ENCODE peak calls at places on chromosomes 11 and 22, in four cellular contexts. Q is GM12878, C is HepG2, M is H1. R is an unnamed sample.

GRCh38 chr11:69277074-69277809 is 16.7 kb upstream of the MYEOV start:
- DNase-seq in Q (peak), C (no peak), M (no peak), R (no peak)

GRCh38 chr22:37161442-37161841 is 11.7 kb upstream of the IL2RB start:
- DNase-seq in Q (no peak), C (peak), M (no peak), R (no peak)

GRCh38 chr22:29817724-29818123 is 20.4 kb downstream of the ASCC2 start:
- DNase-seq in Q (no peak), C (no peak), M (no peak), R (no peak)

GRCh38 chr22:37485714-37486223 is 415 bp downstream of the MFNG start:
- DNase-seq in Q (no peak), C (no peak), M (no peak), R (no peak)

GRCh38 chr22:21646608-21647590 is 4.8 kb downstream of the SDF2L1 start:
- DNase-seq in Q (peak), C (peak), M (no peak), R (peak)

GRCh38 chr22:29750029-29750428 is 16.8 kb downstream of the ZMAT5 start:
- DNase-seq in Q (no peak), C (no peak), M (no peak), R (no peak)

GRCh38 chr11:69501891-69502860 is 20.7 kb downstream of the LINC01488 start:
- DNase-seq in Q (no peak), C (no peak), M (no peak), R (peak)

GRCh38 chr11:112540261-112540660 is 279.6 kb upstream of the PLET1 start:
- DNase-seq in Q (no peak), C (no peak), M (no peak), R (no peak)

GRCh38 chr11:117814766-117815261 is 9.7 kb downstream of the FXYD2 start:
- DNase-seq in Q (peak), C (peak), M (no peak), R (no peak)

GRCh38 chr11:47161134-47161854 is 15.4 kb downstream of the ARFGAP2 start:
- DNase-seq in Q (no peak), C (peak), M (no peak), R (peak)

GRCh38 chr22:37483594-37484114 is 2.5 kb downstream of the MFNG start:
- DNase-seq in Q (no peak), C (peak), M (no peak), R (no peak)

GRCh38 chr22:47030881-47031627 is 268.6 kb downstream of the TBC1D22A start:
- DNase-seq in Q (no peak), C (no peak), M (no peak), R (no peak)

GRCh38 chr11:76629853-76630599 is 40.5 kb downstream of the LRRC32 start:
- DNase-seq in Q (no peak), C (no peak), M (no peak), R (no peak)

GRCh38 chr11:108616549-108616948 is 23.0 kb upstream of the EXPH5 start:
- DNase-seq in Q (no peak), C (peak), M (no peak), R (no peak)

GRCh38 chr11:19664896-19665548 is 47.6 kb upstream of the NAV2 start:
- DNase-seq in Q (no peak), C (no peak), M (no peak), R (no peak)

GRCh38 chr11:1759151-1759850 is 4.4 kb downstream of the CTSD start:
- DNase-seq in Q (no peak), C (no peak), M (no peak), R (no peak)

GRCh38 chr22:50260801-50261614 is 475 bp downstream of the MAPK12 start:
- DNase-seq in Q (no peak), C (no peak), M (no peak), R (peak)

GRCh38 chr11:6196396-6196795 is 2.6 kb upstream of the OR52W1 start:
- DNase-seq in Q (no peak), C (no peak), M (no peak), R (no peak)

GRCh38 chr11:6194065-6194581 is 4.9 kb upstream of the OR52W1 start:
- DNase-seq in Q (no peak), C (no peak), M (no peak), R (no peak)

GRCh38 chr11:6197466-6198200 is 1.4 kb upstream of the OR52W1 start:
- DNase-seq in Q (no peak), C (no peak), M (no peak), R (no peak)

GRCh38 chr11:6191733-6192132 is 7.3 kb upstream of the OR52W1 start:
- DNase-seq in Q (no peak), C (no peak), M (no peak), R (no peak)
- TF ChIP-seq TCF12 in Q (no peak), C (no peak), M (no peak), R (no peak)

GRCh38 chr11:62931501-62932278 is 10.5 kb upstream of the CHRM1 start:
- DNase-seq in Q (no peak), C (no peak), M (no peak), R (no peak)
- TF ChIP-seq JUND in Q (no peak), C (no peak), M (no peak), R (no peak)

DNA sequence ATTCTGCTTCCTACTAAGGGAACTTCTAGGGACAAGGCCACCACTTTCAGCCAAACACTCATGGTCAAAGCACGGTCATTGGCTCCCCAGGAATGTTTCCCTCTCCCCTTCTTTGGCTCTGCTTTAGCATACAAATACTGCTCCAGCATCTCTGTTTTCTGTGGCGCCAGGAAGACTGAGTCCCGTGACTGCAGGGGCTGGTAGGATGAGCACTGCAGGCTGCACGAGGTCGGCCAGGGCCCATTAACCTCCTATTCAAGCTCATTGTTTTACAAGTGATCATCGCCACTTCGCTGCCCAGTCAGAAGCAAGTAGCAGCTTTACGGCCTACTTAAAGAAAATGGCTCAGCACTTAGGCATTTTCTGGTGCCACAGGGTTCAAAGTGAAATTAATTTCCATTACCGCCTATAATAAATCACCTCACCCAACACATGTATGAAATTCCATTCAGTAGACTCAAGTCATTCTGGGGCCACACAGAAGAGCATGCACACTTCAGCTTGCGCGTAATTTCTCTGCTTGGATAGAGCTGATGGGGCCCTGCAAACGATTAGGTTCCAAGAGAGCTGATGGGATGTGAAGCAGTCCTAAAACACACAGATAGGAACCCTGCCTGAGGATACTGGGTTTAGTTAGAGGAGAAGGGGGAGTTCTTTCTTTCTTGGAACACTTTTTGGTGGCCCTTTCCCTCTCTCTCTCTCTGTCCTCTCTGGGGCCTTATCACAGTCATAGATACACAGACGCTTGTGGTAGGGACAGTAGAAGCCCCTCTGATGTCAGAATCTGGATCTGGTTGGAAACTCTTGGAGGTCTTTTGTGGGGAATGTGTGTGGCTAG is 173.7 kb downstream of the KIF18A start:
- DNase-seq in Q (no peak), C (no peak), M (peak), R (no peak)
- TF ChIP-seq TCF12 in Q (no peak), C (no peak), M (no peak), R (peak)

DNA sequence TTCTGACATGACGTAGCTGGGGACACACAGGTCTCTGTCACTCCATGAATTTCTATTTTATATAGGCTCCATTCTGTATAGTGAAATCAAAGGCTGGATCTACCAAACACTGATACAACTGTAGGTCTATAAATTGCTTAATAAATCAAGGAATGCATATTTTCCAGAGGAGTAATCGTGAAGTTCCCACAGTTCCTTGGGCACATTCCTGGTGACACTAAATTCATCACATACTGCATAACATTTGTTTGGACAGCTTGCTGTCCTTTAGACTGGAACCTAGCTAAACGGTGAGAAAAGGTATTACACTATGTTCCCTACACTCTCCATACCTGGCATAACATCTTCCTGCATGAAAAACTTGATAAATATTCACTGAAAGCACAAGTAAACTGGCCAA is 41.6 kb upstream of the UCP3 start:
- DNase-seq in Q (no peak), C (no peak), M (no peak), R (no peak)
- TF ChIP-seq JUND in Q (no peak), C (no peak), M (no peak), R (no peak)

GRCh38 chr22:26642465-26643367 is 14.7 kb upstream of the MIAT start:
- DNase-seq in Q (no peak), C (no peak), M (no peak), R (no peak)
- TF ChIP-seq TCF12 in Q (no peak), C (no peak), M (no peak), R (no peak)

GRCh38 chr22:22943521-22944267 is 56.1 kb downstream of the IGLL5 start:
- DNase-seq in Q (no peak), C (no peak), M (no peak), R (peak)
- TF ChIP-seq JUND in Q (no peak), C (no peak), M (no peak), R (no peak)

DNA sequence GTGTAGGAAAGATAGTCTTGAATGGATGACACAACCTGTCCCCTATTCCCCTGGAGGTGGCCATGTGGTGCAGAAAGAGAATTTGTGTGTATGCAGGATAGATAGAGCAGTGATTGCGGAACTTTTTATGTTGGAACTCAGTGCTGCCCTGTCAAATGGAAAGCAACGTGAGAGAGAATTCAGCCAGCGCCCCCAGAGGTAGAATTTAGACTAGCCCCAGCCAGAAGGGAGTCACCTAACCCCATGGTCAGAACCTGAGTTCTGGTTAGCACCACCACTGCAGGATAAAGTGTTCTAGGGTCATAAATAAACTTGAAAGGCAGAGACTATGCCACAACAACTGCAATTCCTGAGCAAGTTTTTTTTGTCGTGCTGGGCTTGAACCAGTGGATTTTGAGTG is 152.9 kb upstream of the GRIA4 start:
- DNase-seq in Q (no peak), C (no peak), M (no peak), R (no peak)
- TF ChIP-seq TCF12 in Q (no peak), C (no peak), M (no peak), R (no peak)